ENCODE peak calls at places on chromosomes 13 and 19, in five cellular contexts. A is Panc1, B is suprapubic skin, G is GM23338, X is stomach. S is an unnamed sample.

GRCh38 chr13:113853518-113854237 is 10.2 kb downstream of the GAS6 start:
- DNase-seq in A (no peak), B (no peak), G (no peak), X (no peak), S (no peak)

GRCh38 chr13:74574964-74575728 is 440.9 kb upstream of the KLF12 start:
- DNase-seq in A (no peak), B (no peak), G (peak), X (no peak), S (no peak)

GRCh38 chr13:108195146-108195545 is 20.2 kb downstream of the LIG4 start:
- DNase-seq in A (no peak), B (no peak), G (no peak), X (no peak), S (no peak)

GRCh38 chr13:34793301-34793700 is 148.8 kb upstream of the NBEA start:
- DNase-seq in A (no peak), B (no peak), G (no peak), X (no peak), S (no peak)

GRCh38 chr13:27079421-27079958 is 92.1 kb downstream of the USP12 start:
- DNase-seq in A (no peak), B (no peak), G (peak), X (no peak), S (no peak)

GRCh38 chr13:36875431-36875830 is 44.6 kb downstream of the SMAD9 start:
- DNase-seq in A (no peak), B (no peak), G (no peak), X (no peak), S (no peak)

GRCh38 chr19:13215572-13216380 is 65.6 kb downstream of the IER2 start:
- DNase-seq in A (no peak), B (no peak), G (no peak), X (no peak), S (no peak)

GRCh38 chr19:18204394-18205179 is 745 bp upstream of the RAB3A start:
- DNase-seq in A (no peak), B (peak), G (peak), X (peak), S (no peak)

GRCh38 chr19:13460045-13460444 is 46.2 kb downstream of the CACNA1A start:
- DNase-seq in A (no peak), B (no peak), G (peak), X (no peak), S (no peak)

GRCh38 chr13:27125357-27126282 is 46.0 kb downstream of the USP12 start:
- DNase-seq in A (no peak), B (no peak), G (no peak), X (no peak), S (no peak)

GRCh38 chr19:40191836-40192646 is 815 bp downstream of the MAP3K10 start:
- DNase-seq in A (no peak), B (peak), G (peak), X (no peak), S (no peak)

GRCh38 chr19:16446108-16447014 is 25.4 kb downstream of the EPS15L1 start:
- DNase-seq in A (no peak), B (no peak), G (no peak), X (no peak), S (peak)

GRCh38 chr13:21458457-21458815 is 667 bp downstream of the ZDHHC20 start:
- DNase-seq in A (no peak), B (no peak), G (peak), X (peak), S (no peak)

GRCh38 chr19:35013047-35013819 is 13.1 kb downstream of the GRAMD1A start:
- DNase-seq in A (peak), B (peak), G (peak), X (peak), S (peak)

GRCh38 chr19:13055213-13056051 is 47.2 kb downstream of the LYL1 start:
- DNase-seq in A (no peak), B (peak), G (peak), X (peak), S (no peak)

GRCh38 chr13:44763604-44764311 is 187.6 kb upstream of the TSC22D1 start:
- DNase-seq in A (no peak), B (no peak), G (no peak), X (peak), S (no peak)

GRCh38 chr13:109156181-109156935 is 526.9 kb downstream of the MYO16 start:
- DNase-seq in A (peak), B (no peak), G (no peak), X (no peak), S (no peak)

GRCh38 chr19:18718846-18719458 is 35.5 kb downstream of the CRTC1 start:
- DNase-seq in A (no peak), B (no peak), G (no peak), X (no peak), S (no peak)

GRCh38 chr19:56670401-56670960 is 1.1 kb downstream of the ZNF835 start:
- DNase-seq in A (no peak), B (no peak), G (no peak), X (no peak), S (no peak)

GRCh38 chr19:8334458-8335342 is 8.4 kb downstream of the KANK3 start:
- DNase-seq in A (no peak), B (no peak), G (peak), X (peak), S (peak)

DNA sequence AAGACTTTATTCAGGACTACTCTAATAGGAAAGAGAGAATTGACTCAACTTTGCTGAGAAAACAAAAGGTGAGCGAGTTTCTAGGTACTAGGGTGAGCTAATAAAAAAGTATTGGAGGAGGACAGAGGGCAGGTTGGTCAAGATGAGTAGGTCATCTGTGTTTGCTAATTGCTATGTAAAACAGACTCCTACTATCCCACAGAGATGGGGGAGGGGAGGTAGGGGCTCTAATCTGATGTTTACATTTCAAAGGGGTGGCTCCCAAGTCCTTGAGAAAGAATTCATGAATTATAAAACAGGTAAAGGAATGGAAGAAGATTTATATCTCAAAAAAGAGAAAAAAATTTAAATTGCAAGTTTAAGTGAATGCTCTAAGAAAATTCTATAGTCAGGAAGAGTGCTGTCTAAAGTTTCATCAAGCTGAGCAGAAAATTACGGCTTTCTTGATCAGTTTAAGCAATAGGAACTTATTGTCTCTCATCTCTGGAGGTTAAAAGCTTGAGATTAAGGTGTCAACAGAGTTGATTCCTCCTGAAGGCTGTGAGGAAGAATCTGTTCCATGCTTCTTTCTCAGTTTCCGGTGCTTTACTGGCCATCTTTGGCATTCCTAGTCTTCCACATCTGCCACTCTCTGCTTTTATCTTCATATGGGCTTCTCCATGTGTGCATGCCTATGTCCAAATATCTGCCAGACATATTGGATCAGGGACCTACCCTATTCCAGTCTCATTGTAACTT is 790.3 kb downstream of the SLITRK5 start:
- DNase-seq in A (no peak), B (no peak), G (peak), X (no peak), S (no peak)
- TF ChIP-seq POLR2AphosphoS5 in A (no peak), B (no peak), G (peak), X (no peak), S (no peak)

GRCh38 chr19:47257411-47258169 is 1.3 kb downstream of the CCDC9 start:
- DNase-seq in A (no peak), B (no peak), G (peak), X (no peak), S (no peak)
- TF ChIP-seq POLR2AphosphoS5 in A (peak), B (peak), G (peak), X (peak), S (no peak)

GRCh38 chr13:94546071-94546839 is 49.7 kb downstream of the TGDS start:
- DNase-seq in A (no peak), B (no peak), G (peak), X (no peak), S (no peak)

GRCh38 chr13:94548382-94549240 is 47.3 kb downstream of the TGDS start:
- DNase-seq in A (no peak), B (peak), G (peak), X (peak), S (peak)

GRCh38 chr13:94550030-94550738 is 45.8 kb downstream of the TGDS start:
- DNase-seq in A (peak), B (no peak), G (peak), X (peak), S (peak)

GRCh38 chr13:94552095-94552494 is 43.9 kb downstream of the TGDS start:
- DNase-seq in A (no peak), B (no peak), G (no peak), X (no peak), S (no peak)

GRCh38 chr13:94549241-94550029 is 46.5 kb downstream of the TGDS start:
- DNase-seq in A (peak), B (peak), G (peak), X (peak), S (peak)
- TF ChIP-seq POLR2AphosphoS5 in A (peak), B (peak), G (peak), X (no peak), S (no peak)

GRCh38 chr13:51229731-51230130 is 7.5 kb downstream of the FAM124A start:
- DNase-seq in A (no peak), B (no peak), G (no peak), X (no peak), S (no peak)

GRCh38 chr13:51231456-51231855 is 9.3 kb downstream of the FAM124A start:
- DNase-seq in A (no peak), B (no peak), G (no peak), X (no peak), S (no peak)

GRCh38 chr13:51229141-51229540 is 6.9 kb downstream of the FAM124A start:
- DNase-seq in A (no peak), B (no peak), G (no peak), X (no peak), S (no peak)

GRCh38 chr13:51233117-51233826 is 11.1 kb downstream of the FAM124A start:
- DNase-seq in A (no peak), B (no peak), G (no peak), X (no peak), S (no peak)

DNA sequence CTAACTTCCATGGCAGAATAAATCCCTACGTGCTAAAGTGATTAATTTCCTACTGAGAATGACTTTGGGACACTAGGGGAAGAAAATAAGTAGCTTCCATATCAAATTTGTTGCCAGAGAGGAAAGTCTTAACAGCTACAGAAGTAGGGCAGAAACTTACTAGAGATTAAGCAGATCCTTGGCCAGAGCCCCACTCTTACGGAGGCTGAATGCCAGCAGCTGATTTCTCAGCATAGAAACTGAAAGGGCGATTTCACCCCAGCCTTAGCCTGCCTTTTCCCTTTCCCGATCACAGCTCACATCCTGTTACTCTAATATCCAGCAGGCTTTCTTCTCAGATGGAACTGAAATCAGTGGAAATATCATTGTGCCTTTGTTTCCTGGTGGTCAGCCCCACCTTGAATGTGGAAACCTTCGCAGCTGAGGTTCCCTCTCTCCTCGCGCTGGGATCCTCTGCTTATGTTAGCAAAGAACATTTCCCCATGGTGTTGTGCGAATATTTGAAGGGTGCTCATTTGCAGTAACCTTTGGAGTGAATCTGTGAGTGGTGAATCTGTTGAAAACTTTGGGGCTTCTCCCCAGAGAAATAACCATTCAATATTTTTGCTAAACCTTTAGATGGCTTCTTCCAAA is 8.4 kb downstream of the FAM124A start:
- DNase-seq in A (no peak), B (no peak), G (peak), X (peak), S (no peak)
- TF ChIP-seq POLR2AphosphoS5 in A (no peak), B (no peak), G (no peak), X (peak), S (no peak)

DNA sequence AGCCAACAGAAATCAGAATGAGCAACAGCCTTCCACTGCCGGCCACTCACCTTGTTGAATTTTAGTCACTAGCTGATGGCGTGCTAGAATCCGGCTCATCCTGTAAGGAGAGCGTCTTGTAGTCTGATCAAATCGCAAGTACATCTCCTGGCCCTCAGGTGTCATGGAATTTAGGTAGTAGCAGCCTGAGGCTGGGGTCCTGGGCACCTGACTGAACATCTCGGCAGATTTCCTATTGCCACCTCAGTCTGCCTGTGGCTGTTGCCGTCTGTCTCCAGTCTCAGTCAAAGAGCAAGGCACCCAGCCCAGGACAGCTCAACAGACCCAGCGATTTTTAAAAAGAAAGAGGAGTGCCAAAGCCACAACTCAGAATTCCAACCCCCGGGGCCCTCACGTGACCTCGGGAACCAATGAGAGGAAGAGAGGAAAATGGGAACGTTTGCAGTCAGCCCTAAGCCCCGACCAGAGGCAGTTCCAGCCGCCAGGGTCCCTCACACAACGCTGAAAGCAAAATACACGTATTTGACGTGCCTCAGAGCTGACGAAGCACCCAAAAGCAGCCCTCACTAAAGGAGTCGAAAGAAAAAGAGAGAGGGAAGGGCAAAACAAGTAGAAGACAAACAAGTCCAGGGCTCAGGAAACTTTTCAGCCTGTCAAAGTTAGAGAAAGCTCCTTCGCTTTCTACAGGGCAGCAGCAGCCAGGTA is at the start of gene STARD13:
- DNase-seq in A (peak), B (peak), G (peak), X (peak), S (no peak)
- TF ChIP-seq POLR2AphosphoS5 in A (peak), B (peak), G (peak), X (peak), S (no peak)

GRCh38 chr19:45038931-45039893 is at the start of gene CLASRP:
- DNase-seq in A (no peak), B (peak), G (peak), X (peak), S (peak)

GRCh38 chr19:45041125-45041524 is 2.3 kb downstream of the CLASRP start:
- DNase-seq in A (no peak), B (no peak), G (no peak), X (no peak), S (no peak)

GRCh38 chr19:45035755-45036154 is 3.1 kb upstream of the CLASRP start:
- DNase-seq in A (no peak), B (no peak), G (no peak), X (no peak), S (no peak)

GRCh38 chr19:45040059-45040767 is 1.4 kb downstream of the CLASRP start:
- DNase-seq in A (no peak), B (no peak), G (no peak), X (no peak), S (peak)

DNA sequence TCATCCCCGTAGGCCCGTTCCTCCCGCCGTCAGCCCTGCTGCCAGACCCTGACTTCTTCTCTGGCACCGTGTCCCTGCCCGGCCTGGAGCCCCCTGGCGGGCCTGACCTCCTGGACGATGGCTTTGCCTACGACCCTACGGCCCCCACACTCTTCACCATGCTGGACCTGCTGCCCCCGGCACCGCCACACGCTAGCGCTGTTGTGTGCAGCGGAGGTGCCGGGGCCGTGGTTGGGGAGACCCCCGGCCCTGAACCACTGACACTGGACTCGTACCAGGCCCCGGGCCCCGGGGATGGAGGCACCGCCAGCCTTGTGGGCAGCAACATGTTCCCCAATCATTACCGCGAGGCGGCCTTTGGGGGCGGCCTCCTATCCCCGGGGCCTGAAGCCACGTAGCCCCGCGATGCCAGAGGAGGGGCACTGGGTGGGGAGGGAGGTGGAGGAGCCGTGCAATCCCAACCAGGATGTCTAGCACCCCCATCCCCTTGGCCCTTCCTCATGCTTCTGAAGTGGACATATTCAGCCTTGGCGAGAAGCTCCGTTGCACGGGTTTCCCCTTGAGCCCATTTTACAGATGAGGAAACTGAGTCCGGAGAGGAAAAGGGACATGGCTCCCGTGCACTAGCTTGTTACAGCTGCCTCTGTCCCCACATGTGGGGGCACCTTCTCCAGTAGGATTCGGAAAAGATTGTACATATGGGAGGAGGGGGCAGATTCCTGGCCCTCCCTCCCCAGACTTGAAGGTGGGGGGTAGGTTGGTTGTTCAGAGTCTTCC is 1.3 kb upstream of the CLASRP start:
- DNase-seq in A (no peak), B (no peak), G (peak), X (no peak), S (no peak)
- TF ChIP-seq POLR2AphosphoS5 in A (no peak), B (no peak), G (no peak), X (no peak), S (no peak)

GRCh38 chr13:99656092-99656745 is 154.9 kb downstream of the TM9SF2 start:
- DNase-seq in A (peak), B (peak), G (peak), X (peak), S (peak)
- TF ChIP-seq POLR2AphosphoS5 in A (no peak), B (no peak), G (no peak), X (no peak), S (no peak)

GRCh38 chr19:5137114-5137513 is 168.2 kb downstream of the KDM4B start:
- DNase-seq in A (no peak), B (no peak), G (no peak), X (no peak), S (no peak)

GRCh38 chr19:5137571-5138124 is 168.7 kb downstream of the KDM4B start:
- DNase-seq in A (no peak), B (no peak), G (peak), X (no peak), S (no peak)

GRCh38 chr19:5136060-5136855 is 167.3 kb downstream of the KDM4B start:
- DNase-seq in A (no peak), B (no peak), G (no peak), X (no peak), S (no peak)

GRCh38 chr19:5141278-5141925 is 172.5 kb downstream of the KDM4B start:
- DNase-seq in A (no peak), B (no peak), G (no peak), X (no peak), S (no peak)

DNA sequence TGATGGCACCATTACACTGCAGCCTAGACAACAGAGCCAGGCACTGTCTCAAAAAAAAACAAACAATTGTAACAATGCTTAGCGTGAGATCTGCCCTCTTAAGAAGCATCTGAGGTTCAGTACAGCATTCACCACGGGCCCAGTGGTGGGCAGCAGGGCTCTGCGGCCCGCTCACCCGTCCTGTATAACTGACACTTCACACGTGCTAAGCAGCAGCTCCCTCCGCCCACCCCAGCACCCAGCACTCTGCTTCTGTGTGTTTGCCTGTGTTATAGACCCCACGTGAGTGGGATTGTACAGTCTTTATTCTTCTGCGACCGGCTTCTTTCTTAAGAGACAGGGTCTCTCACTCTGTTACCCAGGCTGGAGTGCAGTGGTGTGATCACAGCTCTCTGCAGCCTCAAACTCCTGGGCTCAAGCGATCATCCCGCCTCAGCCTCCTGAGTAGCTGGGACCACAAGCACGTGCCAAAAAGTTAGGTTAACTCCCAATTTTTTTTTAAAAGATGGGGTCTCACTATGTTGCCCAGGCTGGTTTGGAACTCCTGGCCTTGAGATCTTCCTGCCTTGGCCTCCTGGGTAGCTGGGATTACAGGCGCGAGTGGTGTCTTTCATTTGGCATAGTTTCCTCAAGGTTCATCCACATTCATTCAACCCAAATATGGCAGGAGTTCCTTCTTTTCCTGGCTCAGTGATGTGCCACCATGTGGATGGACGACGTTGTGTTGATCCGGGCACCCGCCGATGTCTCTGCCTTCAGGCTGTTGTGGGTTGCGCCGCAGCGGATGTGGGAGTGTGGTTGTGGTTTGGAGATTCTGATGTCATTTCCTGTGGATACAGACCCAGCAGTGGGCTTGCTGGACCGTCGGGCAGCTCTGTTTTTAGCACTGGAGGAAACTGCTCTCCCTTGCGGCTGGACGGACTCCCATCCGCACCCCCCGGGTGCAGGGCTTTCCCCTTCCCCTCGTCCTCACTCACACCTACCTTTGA is 170.0 kb downstream of the KDM4B start:
- DNase-seq in A (no peak), B (no peak), G (no peak), X (peak), S (peak)
- TF ChIP-seq POLR2AphosphoS5 in A (no peak), B (no peak), G (no peak), X (no peak), S (peak)

GRCh38 chr19:21314676-21315075 is 14.5 kb downstream of the ZNF708 start:
- DNase-seq in A (no peak), B (no peak), G (no peak), X (no peak), S (no peak)
- TF ChIP-seq POLR2AphosphoS5 in A (no peak), B (no peak), G (no peak), X (peak), S (no peak)

S was measured in HL-60.